ENCODE peak calls at places on chromosomes 13 and 19, in nine cellular contexts. J is cerebellar cortex, P is NCI-H1417, N is neural progenitor cell, D is kidney tubule cell, R is ACHN, U is bronchial epithelial cell, G is neural crest cell, F is amniotic epithelial cell. X is an unnamed sample.

GRCh38 chr13:48595330-48596127 is 58.2 kb upstream of the CYSLTR2 start:
- DNase-seq in J (peak; percentile 74), P (peak; percentile 8), N (peak; percentile 45), D (peak; percentile 87), R (peak; percentile 65), U (peak; percentile 67), G (no peak), F (peak; percentile 88), X (peak; percentile 36)

GRCh38 chr13:98507060-98507797 is 69.7 kb downstream of the STK24 start:
- DNase-seq in J (peak; percentile 71), P (peak; percentile 93), N (peak; percentile 79), D (peak; percentile 92), R (peak; percentile 47), U (peak; percentile 47), G (no peak), F (peak; percentile 38), X (no peak)

GRCh38 chr13:30618186-30618937 is 642 bp downstream of the USPL1 start:
- DNase-seq in J (peak; percentile 23), P (no peak), N (peak; percentile 15), D (peak; percentile 3), R (peak; percentile 23), U (peak; percentile 46), G (no peak), F (no peak), X (peak; percentile 2)

GRCh38 chr19:21587549-21587948 is 82.1 kb downstream of the ZNF429 start:
- DNase-seq in J (peak; percentile 32), P (no peak), N (no peak), D (no peak), R (no peak), U (no peak), G (no peak), F (no peak), X (no peak)

GRCh38 chr13:113364371-113364932 is 522 bp upstream of the GRTP1 start:
- DNase-seq in J (no peak), P (no peak), N (no peak), D (no peak), R (no peak), U (no peak), G (peak; percentile 31), F (no peak), X (no peak)

GRCh38 chr13:73224708-73225107 is 165.9 kb downstream of the KLF5 start:
- DNase-seq in J (no peak), P (no peak), N (no peak), D (no peak), R (no peak), U (peak; percentile 69), G (no peak), F (peak; percentile 10), X (no peak)

GRCh38 chr19:6687117-6687516 is 17.2 kb upstream of the TNFSF14 start:
- DNase-seq in J (no peak), P (no peak), N (no peak), D (peak; percentile 46), R (peak; percentile 4), U (no peak), G (no peak), F (no peak), X (no peak)

GRCh38 chr13:37361608-37362007 is 237.0 kb downstream of the POSTN start:
- DNase-seq in J (no peak), P (no peak), N (no peak), D (no peak), R (no peak), U (peak; percentile 58), G (no peak), F (no peak), X (no peak)

GRCh38 chr13:21018220-21018619 is 43.2 kb downstream of the LATS2 start:
- DNase-seq in J (no peak), P (no peak), N (no peak), D (no peak), R (no peak), U (no peak), G (no peak), F (no peak), X (no peak)

GRCh38 chr13:21232196-21232595 is 55.7 kb downstream of the MRPL57 start:
- DNase-seq in J (no peak), P (no peak), N (no peak), D (no peak), R (no peak), U (no peak), G (no peak), F (peak; percentile 90), X (no peak)

GRCh38 chr13:99666146-99666805 is 165.0 kb downstream of the TM9SF2 start:
- DNase-seq in J (peak; percentile 73), P (no peak), N (no peak), D (peak; percentile 20), R (no peak), U (no peak), G (no peak), F (no peak), X (no peak)

GRCh38 chr13:77139311-77139710 is 112.4 kb upstream of the FBXL3 start:
- DNase-seq in J (no peak), P (no peak), N (no peak), D (no peak), R (no peak), U (no peak), G (no peak), F (no peak), X (no peak)

GRCh38 chr13:111318396-111318795 is 2.0 kb upstream of the TEX29 start:
- DNase-seq in J (no peak), P (no peak), N (no peak), D (no peak), R (no peak), U (no peak), G (no peak), F (no peak), X (no peak)

GRCh38 chr13:48230541-48230940 is 2.5 kb upstream of the ITM2B start:
- DNase-seq in J (no peak), P (no peak), N (no peak), D (peak; percentile 34), R (peak; percentile 26), U (no peak), G (no peak), F (no peak), X (no peak)

GRCh38 chr13:99150575-99151370 is 49.9 kb upstream of the UBAC2 start:
- DNase-seq in J (no peak), P (no peak), N (no peak), D (peak; percentile 40), R (no peak), U (peak; percentile 100), G (no peak), F (peak; percentile 49), X (no peak)

GRCh38 chr19:9309974-9310446 is 372 bp upstream of the ZNF699 start:
- DNase-seq in J (peak; percentile 97), P (peak; percentile 94), N (peak; percentile 98), D (peak; percentile 87), R (peak; percentile 88), U (no peak), G (no peak), F (no peak), X (no peak)

GRCh38 chr13:48194392-48194754 is 38.6 kb upstream of the ITM2B start:
- DNase-seq in J (no peak), P (no peak), N (no peak), D (peak; percentile 29), R (no peak), U (peak; percentile 46), G (no peak), F (no peak), X (no peak)

GRCh38 chr19:53157601-53158000 is 1.3 kb downstream of the ZNF347 start:
- DNase-seq in J (peak; percentile 65), P (no peak), N (peak; percentile 61), D (peak; percentile 35), R (no peak), U (no peak), G (no peak), F (no peak), X (no peak)

GRCh38 chr19:3392480-3392879 is 26.1 kb downstream of the NFIC start:
- DNase-seq in J (no peak), P (no peak), N (no peak), D (no peak), R (no peak), U (no peak), G (no peak), F (no peak), X (no peak)

GRCh38 chr19:30090476-30090875 is 148.4 kb downstream of the URI1 start:
- DNase-seq in J (no peak), P (no peak), N (no peak), D (no peak), R (no peak), U (no peak), G (no peak), F (no peak), X (no peak)

GRCh38 chr19:34999498-35000337 is at the start of gene GRAMD1A:
- DNase-seq in J (peak; percentile 87), P (no peak), N (peak; percentile 94), D (peak; percentile 91), R (peak; percentile 82), U (peak; percentile 58), G (peak; percentile 72), F (peak; percentile 91), X (peak; percentile 49)